ENCODE peak calls at places on chromosomes 7 and 10, in six cellular contexts. F is cardiac fibroblast; Q is activated naive CD8-positive, alpha-beta T cell treated with anti-CD3 and anti-CD28 coated beads, Interleukin-2, amount 50 U/mL, for 16 hours; X is upper lobe of right lung; N is foreskin keratinocyte; O is NCI-H460. T is an unnamed sample.

GRCh38 chr10:114607358-114607998 is 50.6 kb downstream of the ABLIM1 start:
- DNase-seq in Q (no peak), F (peak), O (no peak), N (no peak), X (no peak), T (no peak)

GRCh38 chr10:42802889-42803288 is 20.3 kb downstream of the BMS1 start:
- DNase-seq in X (no peak), F (peak), N (no peak), Q (no peak), O (no peak), T (no peak)

GRCh38 chr10:86258488-86258887 is 108.1 kb downstream of the GRID1 start:
- DNase-seq in X (no peak), O (no peak), F (peak), N (no peak), Q (no peak), T (no peak)

GRCh38 chr7:93043393-93043985 is 74.3 kb downstream of the SAMD9 start:
- DNase-seq in X (no peak), O (no peak), Q (no peak), F (peak), N (peak), T (no peak)

GRCh38 chr7:39187130-39187529 is 209.4 kb downstream of the POU6F2 start:
- DNase-seq in X (no peak), N (no peak), O (no peak), F (no peak), Q (no peak), T (no peak)

GRCh38 chr7:90709501-90710465 is 113.7 kb downstream of the CDK14 start:
- DNase-seq in F (peak), N (peak), O (no peak), Q (no peak), X (no peak), T (no peak)

GRCh38 chr10:89536013-89536354 is 590 bp upstream of the SLC16A12 start:
- DNase-seq in Q (no peak), N (no peak), X (no peak), O (no peak), F (no peak), T (no peak)

GRCh38 chr7:79317728-79318127 is 135.7 kb downstream of the MAGI2 start:
- DNase-seq in X (no peak), F (peak), N (peak), Q (no peak), O (peak), T (no peak)

GRCh38 chr10:132669208-132669861 is 116.6 kb downstream of the NKX6-2 start:
- DNase-seq in F (no peak), Q (no peak), N (no peak), X (peak), O (no peak), T (peak)

GRCh38 chr7:24742764-24743163 is 14.5 kb downstream of the GSDME start:
- DNase-seq in F (no peak), Q (no peak), N (no peak), X (no peak), O (no peak), T (no peak)

GRCh38 chr7:73966062-73966940 is 61.7 kb upstream of the ELN start:
- DNase-seq in Q (no peak), N (no peak), F (no peak), X (no peak), O (no peak), T (peak)

GRCh38 chr7:120407015-120407414 is 134.0 kb downstream of the KCND2 start:
- DNase-seq in Q (no peak), F (peak), N (peak), X (no peak), O (peak), T (no peak)